ENCODE peak calls at places on chromosome 21, in four cellular contexts. C is IMR-90, S is left ventricle myocardium inferior, T is thoracic aorta. N is an unnamed sample.

GRCh38 chr21:22351076-22351475 is 1352.9 kb downstream of the NCAM2 start:
- DNase-seq in T (no peak), C (no peak), S (no peak), N (no peak)

GRCh38 chr21:35256468-35256988 is 207.4 kb upstream of the RUNX1 start:
- DNase-seq in T (peak; percentile 75), C (peak; percentile 100), S (peak; percentile 81), N (peak; percentile 97)

GRCh38 chr21:37435120-37435519 is 68.5 kb downstream of the DYRK1A start:
- DNase-seq in C (peak; percentile 80), S (peak; percentile 35), T (no peak), N (peak; percentile 93)

GRCh38 chr21:42515708-42516502 is 2.3 kb downstream of the SLC37A1 start:
- DNase-seq in T (no peak), S (no peak), C (no peak), N (no peak)

GRCh38 chr21:35026617-35027557 is 22.2 kb downstream of the RUNX1 start:
- DNase-seq in S (peak; percentile 68), C (peak; percentile 48), T (no peak), N (no peak)

GRCh38 chr21:31335957-31336738 is 7.9 kb downstream of the TIAM1 start:
- DNase-seq in S (no peak), T (no peak), C (peak; percentile 95), N (peak; percentile 71)

GRCh38 chr21:29520146-29520545 is 221.4 kb downstream of the BACH1 start:
- DNase-seq in T (no peak), S (no peak), C (no peak), N (no peak)

GRCh38 chr21:43333301-43334062 is 93.4 kb downstream of the SIK1 start:
- DNase-seq in S (peak; percentile 38), C (peak; percentile 96), T (no peak), N (peak; percentile 91)

GRCh38 chr21:26513212-26513611 is 59.9 kb downstream of the CYYR1 start:
- DNase-seq in S (no peak), T (no peak), C (no peak), N (peak; percentile 28)

GRCh38 chr21:39073717-39074116 is 109.5 kb downstream of the PSMG1 start:
- DNase-seq in S (no peak), T (no peak), C (no peak), N (no peak)

GRCh38 chr21:44253832-44254700 is 7.6 kb downstream of the DNMT3L start:
- DNase-seq in C (no peak), S (no peak), T (no peak), N (no peak)

DNA sequence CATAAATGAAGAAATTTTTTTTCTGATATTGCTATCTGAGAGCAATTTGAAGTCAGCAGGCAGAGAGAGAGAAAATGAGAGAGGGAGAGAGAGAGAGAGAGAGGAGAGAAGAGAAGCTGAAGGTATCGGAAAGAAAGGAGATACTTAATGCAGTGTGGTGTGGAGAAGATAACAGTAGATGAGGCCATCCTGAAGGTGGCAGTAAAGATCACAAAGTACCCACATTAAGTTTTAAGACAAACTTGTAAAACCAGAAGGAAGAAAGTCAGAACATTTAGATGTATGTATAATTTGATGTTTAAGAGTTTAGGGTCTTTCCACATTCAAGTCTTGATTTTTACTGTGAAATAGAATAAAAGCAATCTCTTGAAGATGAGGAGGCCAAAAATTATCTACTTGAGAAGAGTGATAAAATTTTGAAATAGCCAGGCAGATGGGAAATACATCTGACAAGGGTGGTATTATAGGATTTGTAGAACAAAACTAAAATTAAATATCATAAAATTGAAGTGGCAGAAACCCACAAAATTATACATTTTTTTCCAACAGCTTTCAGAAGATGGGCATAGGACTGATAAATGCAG is 1753.4 kb downstream of the MRPL39 start:
- DNase-seq in C (peak; percentile 31), T (no peak), S (no peak), N (no peak)
- TF ChIP-seq CTCF in C (peak; percentile 51), T (no peak), S (peak; percentile 59), N (no peak)

GRCh38 chr21:45786660-45787059 is 143.1 kb downstream of the PCBP3 start:
- DNase-seq in S (no peak), C (no peak), T (no peak), N (no peak)
- TF ChIP-seq CTCF in S (no peak), C (no peak), T (no peak), N (no peak)

DNA sequence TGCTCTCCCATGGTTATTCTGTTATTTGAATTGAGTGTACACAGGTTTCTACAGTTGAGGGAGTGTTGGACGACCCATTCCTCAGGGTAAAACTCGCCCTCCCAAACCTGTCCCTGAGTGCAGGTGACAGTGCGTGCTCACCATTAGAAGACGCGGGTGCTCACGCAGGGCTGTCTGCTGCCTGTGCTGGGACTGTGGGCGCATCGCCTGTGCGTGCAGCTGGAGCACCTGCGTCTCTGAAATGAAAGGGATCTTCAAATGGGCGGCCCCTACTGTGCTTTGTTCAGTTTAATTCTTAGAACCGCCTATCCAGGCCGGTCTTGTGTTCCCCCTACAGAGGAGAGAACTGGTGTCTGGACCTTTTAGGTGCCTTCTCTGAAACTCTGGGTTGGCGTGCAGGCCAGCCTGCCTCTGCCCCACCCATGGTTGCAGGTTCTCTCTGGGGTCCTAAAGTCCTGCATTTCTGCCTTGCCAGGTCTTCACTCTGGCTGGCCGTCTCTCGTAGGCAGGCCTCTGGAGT is 125.8 kb downstream of the PCBP3 start:
- DNase-seq in C (no peak), T (no peak), S (no peak), N (no peak)
- TF ChIP-seq CTCF in C (no peak), T (no peak), S (no peak), N (no peak)

DNA sequence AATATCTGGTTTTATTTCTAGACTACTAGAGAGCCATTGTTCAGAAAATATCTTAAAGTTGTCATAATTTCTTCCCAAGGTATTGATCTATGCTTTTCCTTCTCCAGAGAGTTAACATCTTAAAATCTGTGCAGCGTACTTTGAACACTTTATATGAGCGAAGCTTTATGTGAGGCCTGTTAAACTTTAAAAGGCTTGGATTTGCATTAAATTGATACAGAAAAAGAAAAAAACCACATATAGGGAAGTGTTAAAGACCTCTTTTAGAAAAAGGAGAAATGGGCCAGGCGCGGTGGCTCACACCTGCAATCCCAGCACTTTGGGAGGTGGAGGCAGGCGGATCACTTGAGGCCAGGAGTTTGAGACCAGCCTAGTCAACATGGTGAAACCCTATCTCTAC is 59.2 kb upstream of the MORC3 start:
- DNase-seq in T (no peak), C (no peak), S (no peak), N (no peak)
- TF ChIP-seq CTCF in T (no peak), C (no peak), S (peak; percentile 4), N (no peak)

DNA sequence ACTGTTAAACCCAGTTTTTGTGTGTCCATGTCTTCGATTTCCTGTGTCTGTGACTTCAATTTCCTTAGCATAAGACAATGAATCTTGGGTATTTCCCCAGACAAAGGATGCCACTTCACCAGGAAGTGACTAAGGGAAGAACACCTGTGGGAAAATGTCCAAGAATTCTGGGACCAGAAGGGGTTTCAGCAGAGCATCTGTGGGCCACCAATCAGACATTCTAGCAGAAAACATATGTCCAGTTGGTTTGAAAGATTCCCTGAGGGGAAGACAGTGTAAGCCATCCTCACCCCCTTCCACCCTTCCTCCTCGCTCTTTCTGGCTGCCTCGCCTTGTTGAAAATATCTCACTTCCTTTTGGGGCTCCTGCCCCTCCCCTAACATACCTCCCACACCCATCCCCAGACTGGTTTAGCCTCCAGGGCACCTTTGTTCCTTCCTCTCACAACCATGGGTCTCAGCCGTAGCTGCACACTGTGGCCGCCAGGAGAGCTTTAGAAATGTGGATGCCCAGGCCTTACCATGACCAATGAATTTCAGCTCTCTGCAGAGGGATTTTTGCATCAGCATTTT is 25.5 kb upstream of the IFNAR1 start:
- DNase-seq in C (no peak), T (no peak), S (no peak), N (no peak)
- TF ChIP-seq CTCF in C (no peak), T (no peak), S (no peak), N (no peak)

GRCh38 chr21:41217656-41218380 is 49.9 kb downstream of the BACE2 start:
- DNase-seq in S (peak; percentile 64), C (peak; percentile 74), T (no peak), N (no peak)
- TF ChIP-seq CTCF in S (no peak), C (no peak), T (no peak), N (no peak)